ENCODE peak calls at places on chromosome 7, in nine cellular contexts. One of them, this sample, is unnamed.

GRCh38 chr7:11185179-11185578 is 211.5 kb downstream of the PHF14 start:
- DNase-seq in psoas muscle: no peak
- DNase-seq in AG09309: no peak
- DNase-seq in hepatocyte: no peak
- DNase-seq in colonic mucosa: no peak
- DNase-seq in cardiac muscle cell: peak
- DNase-seq in upper lobe of right lung: no peak
- DNase-seq in breast epithelium: no peak
- DNase-seq in lower lobe of right lung: no peak
- DNase-seq in this sample: no peak

GRCh38 chr7:52463341-52463740 is 572.1 kb upstream of the POM121L12 start:
- DNase-seq in breast epithelium: no peak
- DNase-seq in colonic mucosa: no peak
- DNase-seq in cardiac muscle cell: peak
- DNase-seq in AG09309: no peak
- DNase-seq in psoas muscle: no peak
- DNase-seq in upper lobe of right lung: no peak
- DNase-seq in hepatocyte: no peak
- DNase-seq in lower lobe of right lung: no peak
- DNase-seq in this sample: no peak

GRCh38 chr7:36264123-36264916 is 111.3 kb downstream of the EEPD1 start:
- DNase-seq in cardiac muscle cell: peak
- DNase-seq in lower lobe of right lung: peak
- DNase-seq in breast epithelium: no peak
- DNase-seq in colonic mucosa: no peak
- DNase-seq in hepatocyte: no peak
- DNase-seq in AG09309: no peak
- DNase-seq in psoas muscle: peak
- DNase-seq in upper lobe of right lung: peak
- DNase-seq in this sample: peak

GRCh38 chr7:150895809-150896208 is 43.5 kb downstream of the AOC1 start:
- DNase-seq in colonic mucosa: no peak
- DNase-seq in AG09309: no peak
- DNase-seq in breast epithelium: no peak
- DNase-seq in cardiac muscle cell: no peak
- DNase-seq in psoas muscle: no peak
- DNase-seq in upper lobe of right lung: no peak
- DNase-seq in lower lobe of right lung: no peak
- DNase-seq in hepatocyte: no peak
- DNase-seq in this sample: no peak

GRCh38 chr7:23759556-23760391 is 49.8 kb downstream of the STK31 start:
- DNase-seq in breast epithelium: no peak
- DNase-seq in upper lobe of right lung: no peak
- DNase-seq in colonic mucosa: peak
- DNase-seq in lower lobe of right lung: no peak
- DNase-seq in cardiac muscle cell: peak
- DNase-seq in psoas muscle: no peak
- DNase-seq in AG09309: no peak
- DNase-seq in hepatocyte: no peak
- DNase-seq in this sample: no peak

GRCh38 chr7:85287126-85287825 is 100.4 kb upstream of the SEMA3D start:
- DNase-seq in AG09309: peak
- DNase-seq in breast epithelium: no peak
- DNase-seq in upper lobe of right lung: no peak
- DNase-seq in cardiac muscle cell: peak
- DNase-seq in lower lobe of right lung: no peak
- DNase-seq in colonic mucosa: no peak
- DNase-seq in hepatocyte: peak
- DNase-seq in psoas muscle: no peak
- DNase-seq in this sample: no peak

GRCh38 chr7:8418627-8419245 is 14.7 kb upstream of the NXPH1 start:
- DNase-seq in colonic mucosa: peak
- DNase-seq in hepatocyte: peak
- DNase-seq in lower lobe of right lung: no peak
- DNase-seq in AG09309: peak
- DNase-seq in cardiac muscle cell: peak
- DNase-seq in upper lobe of right lung: no peak
- DNase-seq in psoas muscle: no peak
- DNase-seq in breast epithelium: no peak
- DNase-seq in this sample: no peak

GRCh38 chr7:81529785-81530184 is 240.1 kb downstream of the HGF start:
- DNase-seq in hepatocyte: no peak
- DNase-seq in upper lobe of right lung: no peak
- DNase-seq in psoas muscle: no peak
- DNase-seq in cardiac muscle cell: no peak
- DNase-seq in colonic mucosa: no peak
- DNase-seq in breast epithelium: no peak
- DNase-seq in lower lobe of right lung: no peak
- DNase-seq in AG09309: no peak
- DNase-seq in this sample: no peak

GRCh38 chr7:155861480-155861868 is 49.2 kb upstream of the SHH start:
- DNase-seq in AG09309: no peak
- DNase-seq in colonic mucosa: peak
- DNase-seq in hepatocyte: no peak
- DNase-seq in breast epithelium: no peak
- DNase-seq in cardiac muscle cell: no peak
- DNase-seq in lower lobe of right lung: no peak
- DNase-seq in psoas muscle: no peak
- DNase-seq in upper lobe of right lung: no peak
- DNase-seq in this sample: no peak

GRCh38 chr7:90455163-90456030 is 14.0 kb upstream of the PTTG1IP2 start:
- DNase-seq in AG09309: no peak
- DNase-seq in psoas muscle: no peak
- DNase-seq in breast epithelium: no peak
- DNase-seq in colonic mucosa: peak
- DNase-seq in cardiac muscle cell: peak
- DNase-seq in lower lobe of right lung: no peak
- DNase-seq in upper lobe of right lung: no peak
- DNase-seq in hepatocyte: peak
- DNase-seq in this sample: no peak

GRCh38 chr7:116101709-116102108 is 71.1 kb upstream of the TFEC start:
- DNase-seq in upper lobe of right lung: no peak
- DNase-seq in AG09309: no peak
- DNase-seq in cardiac muscle cell: peak
- DNase-seq in lower lobe of right lung: no peak
- DNase-seq in colonic mucosa: no peak
- DNase-seq in hepatocyte: no peak
- DNase-seq in breast epithelium: no peak
- DNase-seq in psoas muscle: no peak
- DNase-seq in this sample: no peak

GRCh38 chr7:135785065-135785464 is 36.5 kb upstream of the FAM180A start:
- DNase-seq in upper lobe of right lung: no peak
- DNase-seq in lower lobe of right lung: no peak
- DNase-seq in AG09309: no peak
- DNase-seq in hepatocyte: no peak
- DNase-seq in cardiac muscle cell: no peak
- DNase-seq in psoas muscle: no peak
- DNase-seq in breast epithelium: no peak
- DNase-seq in colonic mucosa: no peak
- DNase-seq in this sample: no peak

GRCh38 chr7:127792528-127793342 is 140.7 kb downstream of the SND1 start:
- DNase-seq in colonic mucosa: peak
- DNase-seq in lower lobe of right lung: no peak
- DNase-seq in hepatocyte: peak
- DNase-seq in cardiac muscle cell: no peak
- DNase-seq in psoas muscle: no peak
- DNase-seq in AG09309: no peak
- DNase-seq in upper lobe of right lung: no peak
- DNase-seq in breast epithelium: no peak
- DNase-seq in this sample: no peak
- TF ChIP-seq CTCF in colonic mucosa: peak
- TF ChIP-seq CTCF in lower lobe of right lung: peak
- TF ChIP-seq CTCF in hepatocyte: peak
- TF ChIP-seq CTCF in cardiac muscle cell: peak
- TF ChIP-seq CTCF in psoas muscle: peak
- TF ChIP-seq CTCF in AG09309: peak
- TF ChIP-seq CTCF in upper lobe of right lung: peak
- TF ChIP-seq CTCF in breast epithelium: no peak
- TF ChIP-seq CTCF in this sample: peak

GRCh38 chr7:106284516-106285050 is at the start of gene NAMPT:
- DNase-seq in cardiac muscle cell: no peak
- DNase-seq in upper lobe of right lung: no peak
- DNase-seq in colonic mucosa: peak
- DNase-seq in hepatocyte: peak
- DNase-seq in AG09309: no peak
- DNase-seq in psoas muscle: peak
- DNase-seq in lower lobe of right lung: peak
- DNase-seq in breast epithelium: peak
- DNase-seq in this sample: no peak

GRCh38 chr7:106287786-106288185 is 3.0 kb upstream of the NAMPT start:
- DNase-seq in cardiac muscle cell: no peak
- DNase-seq in colonic mucosa: peak
- DNase-seq in hepatocyte: no peak
- DNase-seq in lower lobe of right lung: no peak
- DNase-seq in psoas muscle: no peak
- DNase-seq in breast epithelium: no peak
- DNase-seq in upper lobe of right lung: no peak
- DNase-seq in AG09309: no peak
- DNase-seq in this sample: no peak

GRCh38 chr7:106283831-106284515 is 810 bp downstream of the NAMPT start:
- DNase-seq in breast epithelium: peak
- DNase-seq in colonic mucosa: peak
- DNase-seq in upper lobe of right lung: peak
- DNase-seq in lower lobe of right lung: peak
- DNase-seq in AG09309: no peak
- DNase-seq in cardiac muscle cell: peak
- DNase-seq in hepatocyte: peak
- DNase-seq in psoas muscle: peak
- DNase-seq in this sample: peak

GRCh38 chr7:106285051-106285800 is 443 bp upstream of the NAMPT start:
- DNase-seq in cardiac muscle cell: peak
- DNase-seq in lower lobe of right lung: peak
- DNase-seq in colonic mucosa: peak
- DNase-seq in upper lobe of right lung: peak
- DNase-seq in psoas muscle: peak
- DNase-seq in hepatocyte: peak
- DNase-seq in AG09309: peak
- DNase-seq in breast epithelium: peak
- DNase-seq in this sample: peak

DNA sequence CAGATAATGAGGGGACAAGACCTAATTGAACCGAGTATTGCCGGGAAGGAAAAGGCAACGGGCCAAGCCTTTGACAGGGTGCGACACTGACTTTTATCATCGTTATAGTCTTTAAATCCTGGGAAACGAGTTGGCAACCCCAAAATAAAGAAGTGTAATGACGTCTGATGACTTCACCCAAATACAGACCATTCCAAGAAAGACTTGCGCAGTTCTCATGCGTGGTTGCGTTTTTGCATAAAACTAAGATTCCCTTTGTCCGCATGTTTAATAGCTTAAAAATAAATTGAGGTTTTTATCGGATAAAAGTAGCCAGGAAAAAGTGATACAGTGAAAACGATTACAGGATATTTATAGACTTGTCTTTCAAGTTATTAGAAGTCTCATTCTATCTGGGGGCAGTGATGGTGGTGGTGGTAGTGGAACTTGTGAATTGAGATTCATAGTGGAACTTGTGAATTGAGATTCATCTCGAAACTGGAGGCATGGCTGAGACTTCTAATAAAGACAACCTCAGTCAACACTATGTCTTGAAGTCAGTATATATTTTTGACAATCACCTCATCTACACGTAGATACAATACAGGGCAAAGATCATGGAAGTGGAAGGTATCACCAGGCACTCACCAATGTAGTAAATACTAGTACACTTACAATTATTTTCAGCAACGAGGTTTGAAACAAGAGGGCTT is 1.2 kb upstream of the NAMPT start:
- DNase-seq in cardiac muscle cell: peak
- DNase-seq in psoas muscle: no peak
- DNase-seq in upper lobe of right lung: no peak
- DNase-seq in lower lobe of right lung: no peak
- DNase-seq in breast epithelium: no peak
- DNase-seq in colonic mucosa: no peak
- DNase-seq in hepatocyte: no peak
- DNase-seq in AG09309: no peak
- DNase-seq in this sample: no peak
- TF ChIP-seq CTCF in cardiac muscle cell: no peak
- TF ChIP-seq CTCF in psoas muscle: no peak
- TF ChIP-seq CTCF in upper lobe of right lung: no peak
- TF ChIP-seq CTCF in lower lobe of right lung: no peak
- TF ChIP-seq CTCF in breast epithelium: no peak
- TF ChIP-seq CTCF in colonic mucosa: no peak
- TF ChIP-seq CTCF in hepatocyte: no peak
- TF ChIP-seq CTCF in AG09309: no peak
- TF ChIP-seq CTCF in this sample: no peak

GRCh38 chr7:139618482-139619366 is 95.2 kb downstream of the CLEC2L start:
- DNase-seq in lower lobe of right lung: no peak
- DNase-seq in hepatocyte: peak
- DNase-seq in breast epithelium: no peak
- DNase-seq in upper lobe of right lung: no peak
- DNase-seq in AG09309: no peak
- DNase-seq in colonic mucosa: peak
- DNase-seq in psoas muscle: no peak
- DNase-seq in cardiac muscle cell: peak
- DNase-seq in this sample: no peak
- TF ChIP-seq CTCF in lower lobe of right lung: peak
- TF ChIP-seq CTCF in hepatocyte: peak
- TF ChIP-seq CTCF in breast epithelium: peak
- TF ChIP-seq CTCF in upper lobe of right lung: peak
- TF ChIP-seq CTCF in AG09309: peak
- TF ChIP-seq CTCF in colonic mucosa: peak
- TF ChIP-seq CTCF in psoas muscle: peak
- TF ChIP-seq CTCF in cardiac muscle cell: peak
- TF ChIP-seq CTCF in this sample: peak

DNA sequence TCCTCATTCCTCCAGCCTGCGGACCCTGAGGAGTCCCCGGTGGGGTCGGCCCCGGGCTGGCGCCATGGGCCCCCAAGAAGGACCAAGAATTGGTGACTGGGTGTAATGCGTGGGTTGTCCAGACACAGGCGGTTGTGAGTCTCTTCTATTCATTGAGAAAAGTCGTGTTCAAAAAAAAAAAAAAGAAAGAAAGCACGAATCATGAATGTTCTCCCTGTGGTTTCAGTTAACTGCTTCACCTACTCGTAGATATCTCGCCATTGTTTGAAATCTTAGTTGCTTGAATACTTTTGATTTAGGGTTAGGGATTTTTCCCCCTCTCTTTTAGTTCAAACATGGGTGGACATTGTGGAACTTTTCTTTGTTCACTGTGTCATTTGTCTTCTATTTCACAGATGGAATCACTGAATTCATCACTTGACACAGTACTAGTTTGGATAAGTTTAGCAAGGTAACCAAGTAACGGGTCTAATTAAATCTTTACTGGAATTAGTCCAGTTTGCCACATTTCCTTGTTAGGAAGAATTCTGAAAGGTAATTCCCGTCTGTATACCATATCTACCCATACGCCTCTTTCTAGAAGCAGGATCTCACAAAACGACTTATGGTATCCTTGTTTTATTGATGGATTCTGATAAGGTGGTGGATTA is 775 bp downstream of the STARD3NL start:
- DNase-seq in lower lobe of right lung: no peak
- DNase-seq in psoas muscle: no peak
- DNase-seq in cardiac muscle cell: no peak
- DNase-seq in AG09309: no peak
- DNase-seq in upper lobe of right lung: no peak
- DNase-seq in breast epithelium: no peak
- DNase-seq in hepatocyte: no peak
- DNase-seq in colonic mucosa: no peak
- DNase-seq in this sample: no peak
- TF ChIP-seq CTCF in lower lobe of right lung: peak
- TF ChIP-seq CTCF in psoas muscle: no peak
- TF ChIP-seq CTCF in cardiac muscle cell: no peak
- TF ChIP-seq CTCF in AG09309: no peak
- TF ChIP-seq CTCF in upper lobe of right lung: peak
- TF ChIP-seq CTCF in breast epithelium: no peak
- TF ChIP-seq CTCF in hepatocyte: no peak
- TF ChIP-seq CTCF in colonic mucosa: no peak
- TF ChIP-seq CTCF in this sample: peak

GRCh38 chr7:26233902-26234511 is 32.5 kb downstream of the CBX3 start:
- DNase-seq in cardiac muscle cell: no peak
- DNase-seq in lower lobe of right lung: no peak
- DNase-seq in AG09309: no peak
- DNase-seq in hepatocyte: no peak
- DNase-seq in colonic mucosa: no peak
- DNase-seq in psoas muscle: no peak
- DNase-seq in upper lobe of right lung: no peak
- DNase-seq in breast epithelium: no peak
- DNase-seq in this sample: no peak
- TF ChIP-seq CTCF in cardiac muscle cell: no peak
- TF ChIP-seq CTCF in lower lobe of right lung: no peak
- TF ChIP-seq CTCF in AG09309: no peak
- TF ChIP-seq CTCF in hepatocyte: no peak
- TF ChIP-seq CTCF in colonic mucosa: no peak
- TF ChIP-seq CTCF in psoas muscle: no peak
- TF ChIP-seq CTCF in upper lobe of right lung: no peak
- TF ChIP-seq CTCF in breast epithelium: no peak
- TF ChIP-seq CTCF in this sample: no peak

This sample was measured in CD14-positive monocyte.